ENCODE peak calls at places on chromosomes 16 and 17, in four cellular contexts. M is activated CD8-positive, alpha-beta T cell treated with anti-CD3 and anti-CD28 coated beads for 36 hours; D is lower lobe of right lung; G is GM12878. U is an unnamed sample.

GRCh38 chr17:43534909-43535308 is 11.2 kb downstream of the ETV4 start:
- DNase-seq in M (no peak), D (no peak), G (no peak), U (no peak)

GRCh38 chr16:24257965-24258364 is 1.8 kb downstream of the CACNG3 start:
- DNase-seq in M (no peak), D (no peak), G (no peak), U (no peak)

GRCh38 chr17:74785096-74785980 is 9.2 kb upstream of the NAT9 start:
- DNase-seq in M (peak), D (no peak), G (no peak), U (no peak)

GRCh38 chr17:57281887-57282653 is 25.7 kb downstream of the MSI2 start:
- DNase-seq in M (peak), D (no peak), G (no peak), U (peak)

GRCh38 chr17:46974086-46974485 is 5.0 kb downstream of the RPRML start:
- DNase-seq in M (no peak), D (no peak), G (no peak), U (no peak)

GRCh38 chr16:12569061-12569460 is 234.6 kb downstream of the CPPED1 start:
- DNase-seq in M (no peak), D (no peak), G (no peak), U (no peak)

GRCh38 chr16:4339455-4339854 is 11.7 kb downstream of the PAM16 start:
- DNase-seq in M (no peak), D (no peak), G (no peak), U (no peak)

GRCh38 chr17:55709440-55709839 is 13.2 kb downstream of the TMEM100 start:
- DNase-seq in M (no peak), D (no peak), G (no peak), U (peak)

GRCh38 chr17:69235338-69236058 is 6.9 kb upstream of the ABCA10 start:
- DNase-seq in M (peak), D (peak), G (peak), U (peak)

GRCh38 chr17:19372866-19373505 is 5.3 kb upstream of the MAPK7 start:
- DNase-seq in M (no peak), D (no peak), G (no peak), U (no peak)

GRCh38 chr17:49254066-49254465 is 23.5 kb upstream of the PHOSPHO1 start:
- DNase-seq in M (no peak), D (no peak), G (no peak), U (no peak)
- TF ChIP-seq CTCF in M (no peak), D (no peak), G (no peak), U (no peak)

GRCh38 chr16:88195021-88195581 is 187.7 kb upstream of the ZNF469 start:
- DNase-seq in M (no peak), D (no peak), G (no peak), U (no peak)
- TF ChIP-seq CTCF in M (no peak), D (no peak), G (no peak), U (no peak)

DNA sequence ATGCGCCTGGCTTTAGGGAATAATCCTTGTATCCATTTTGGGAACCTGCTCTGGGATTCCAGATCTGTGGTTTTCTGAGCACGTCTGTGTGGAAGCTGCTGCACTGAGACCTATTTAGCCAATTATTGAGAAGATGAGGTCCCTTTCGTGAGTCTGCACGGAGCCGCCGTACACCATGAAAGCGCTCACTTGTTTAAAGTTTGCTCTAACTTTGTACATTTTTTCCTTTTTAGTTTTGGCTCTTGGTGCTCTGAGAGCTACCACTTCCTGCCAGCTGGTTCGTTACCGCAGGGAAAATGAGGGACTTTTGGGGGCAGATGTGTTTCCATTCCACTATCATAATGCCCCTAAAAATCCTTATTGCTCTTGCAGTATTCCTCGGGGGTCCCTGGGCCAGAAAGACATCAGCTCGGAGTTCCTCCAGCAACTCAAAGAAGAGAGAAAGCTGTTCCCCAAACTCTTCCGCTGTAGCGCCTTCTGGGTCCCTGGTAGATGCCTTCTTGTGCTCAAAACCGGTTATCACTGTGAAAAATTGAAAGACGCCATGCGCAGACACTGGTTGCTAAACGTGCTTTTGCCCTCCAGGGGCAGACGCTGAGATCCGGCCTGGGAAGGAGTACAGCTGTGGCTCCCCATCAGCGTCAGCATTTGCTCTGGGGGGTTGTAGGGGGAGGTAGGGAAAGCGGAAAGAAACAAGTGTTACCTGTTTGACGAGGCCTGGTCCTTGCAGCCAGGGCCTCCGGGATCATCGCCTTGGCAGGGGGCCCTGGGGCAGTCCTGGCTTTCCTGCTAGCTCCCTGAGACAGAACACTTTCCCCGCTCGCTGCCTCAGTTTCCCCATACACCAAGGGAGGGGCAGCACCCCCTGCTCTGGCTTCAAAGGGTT is 238.1 kb downstream of the MRTFB start:
- DNase-seq in M (peak), D (no peak), G (no peak), U (peak)
- TF ChIP-seq CTCF in M (peak), D (no peak), G (peak), U (peak)

GRCh38 chr16:1437606-1438005 is 6.7 kb downstream of the PERCC1 start:
- DNase-seq in M (no peak), D (no peak), G (no peak), U (no peak)
- TF ChIP-seq CTCF in M (no peak), D (no peak), G (no peak), U (no peak)

DNA sequence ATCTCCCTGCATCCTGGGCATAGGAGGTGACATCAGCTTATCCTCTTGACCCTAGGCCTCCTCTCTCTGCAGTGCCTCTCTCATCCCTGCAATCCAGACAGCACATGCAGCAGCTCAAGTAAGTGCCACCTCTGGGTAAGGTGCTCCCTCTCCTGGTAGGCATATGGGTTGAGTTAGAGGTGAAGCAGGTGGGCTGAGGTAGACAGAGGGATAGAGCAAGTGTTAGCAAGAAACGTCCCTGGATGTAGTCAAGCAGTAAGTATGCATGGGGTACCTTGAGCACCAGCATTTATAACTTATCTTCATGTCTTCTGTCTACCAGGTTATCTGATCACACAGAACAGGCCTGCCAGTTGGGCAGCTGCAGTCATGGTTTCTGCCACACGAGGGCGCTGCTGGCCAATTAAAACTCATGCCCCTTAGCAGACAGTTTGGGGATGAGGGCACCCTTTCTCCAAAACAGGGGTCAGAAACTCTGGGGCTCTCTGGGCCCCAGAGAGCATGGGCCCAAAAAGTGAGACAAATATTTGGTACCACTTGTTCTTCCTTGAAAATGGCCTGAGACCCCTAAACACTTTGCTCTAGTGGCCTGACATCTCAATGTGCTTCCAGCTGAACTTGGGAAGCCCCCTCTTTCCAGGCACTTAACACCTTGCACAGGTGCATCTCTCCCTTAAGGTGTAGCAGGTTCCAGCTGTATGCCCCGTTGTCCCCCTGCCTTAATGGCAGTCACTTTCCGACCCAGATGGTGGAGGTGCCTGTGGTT is 59.8 kb downstream of the NEUROD2 start:
- DNase-seq in M (peak), D (peak), G (peak), U (peak)
- TF ChIP-seq CTCF in M (peak), D (peak), G (peak), U (peak)

DNA sequence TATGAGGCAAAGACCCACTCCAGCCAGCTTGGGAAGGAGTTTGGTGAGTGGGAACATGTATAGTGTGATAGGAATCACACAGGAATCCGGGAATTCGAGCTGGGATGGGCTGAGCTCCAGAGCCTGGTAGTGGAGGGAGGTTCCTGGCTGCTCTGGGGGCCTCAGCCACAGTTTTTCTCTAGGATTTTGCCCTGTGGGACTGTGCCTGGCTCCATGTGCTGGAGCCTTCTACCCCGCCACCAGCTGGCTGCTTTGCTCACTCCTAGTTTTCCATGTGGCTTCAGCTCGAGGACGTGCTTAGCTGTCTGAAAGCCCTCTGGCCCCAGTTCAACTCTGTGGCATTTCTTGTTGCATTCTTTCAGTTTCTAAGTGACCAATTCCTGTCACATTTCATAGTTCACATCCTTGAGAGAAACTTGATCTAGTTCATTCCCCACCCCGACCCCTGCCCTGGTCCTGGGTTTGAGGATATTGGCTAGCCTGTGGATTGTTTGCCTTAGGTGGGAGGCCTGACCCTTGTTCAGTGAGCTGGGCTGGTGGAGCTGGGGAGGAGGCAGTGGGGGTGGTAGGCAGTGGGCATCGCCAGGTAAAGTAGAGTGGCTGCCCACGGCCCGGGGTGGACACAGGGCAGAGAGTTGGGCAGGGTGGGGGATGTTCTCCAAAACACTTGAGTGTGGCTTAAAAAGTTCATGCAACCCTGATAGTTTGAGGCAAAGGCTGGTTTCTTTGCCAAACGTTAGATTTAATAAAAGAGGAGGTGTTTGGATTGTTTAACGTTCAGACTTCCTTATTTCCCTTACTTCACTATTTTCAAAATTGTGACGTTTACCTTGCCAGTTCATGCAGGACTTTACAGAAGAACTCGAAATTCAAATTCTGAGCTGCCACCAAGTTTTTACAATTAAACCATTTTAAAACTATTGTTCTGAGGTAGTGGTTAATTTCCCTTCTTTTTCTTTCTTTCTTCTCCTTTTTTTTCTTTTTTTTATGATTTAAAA is 5.2 kb downstream of the SEC14L1 start:
- DNase-seq in M (peak), D (peak), G (peak), U (peak)
- TF ChIP-seq CTCF in M (no peak), D (peak), G (no peak), U (no peak)

U was measured in gastrocnemius medialis.